ENCODE peak calls at places on chromosomes 1 and 21, in six cellular contexts. One of them, this sample, is unnamed.

GRCh38 chr1:211133393-211133840 is 531 bp downstream of the KCNH1 start:
- DNase-seq in heart right ventricle: no peak
- DNase-seq in posterior cingulate gyrus: peak; percentile 34
- DNase-seq in psoas muscle: peak; percentile 51
- DNase-seq in activated T-cell treated with anti-CD3 and anti-CD28 coated beads for 1 hour: peak; percentile 5
- DNase-seq in activated CD8-positive, alpha-beta memory T cell treated with anti-CD3 and anti-CD28 coated beads, Interleukin-2, amount 10 ng/mL, durations not matched to agents 7 days and 5 days: no peak
- DNase-seq in this sample: no peak

GRCh38 chr1:8987881-8988617 is 38.2 kb downstream of the SLC2A7 start:
- DNase-seq in heart right ventricle: peak; percentile 31
- DNase-seq in psoas muscle: peak; percentile 71
- DNase-seq in activated T-cell treated with anti-CD3 and anti-CD28 coated beads for 1 hour: peak; percentile 66
- DNase-seq in posterior cingulate gyrus: peak; percentile 77
- DNase-seq in activated CD8-positive, alpha-beta memory T cell treated with anti-CD3 and anti-CD28 coated beads, Interleukin-2, amount 10 ng/mL, durations not matched to agents 7 days and 5 days: peak; percentile 84
- DNase-seq in this sample: peak; percentile 73

GRCh38 chr1:98046031-98046641 is 125.3 kb upstream of the DPYD start:
- DNase-seq in psoas muscle: no peak
- DNase-seq in activated T-cell treated with anti-CD3 and anti-CD28 coated beads for 1 hour: no peak
- DNase-seq in heart right ventricle: no peak
- DNase-seq in activated CD8-positive, alpha-beta memory T cell treated with anti-CD3 and anti-CD28 coated beads, Interleukin-2, amount 10 ng/mL, durations not matched to agents 7 days and 5 days: no peak
- DNase-seq in posterior cingulate gyrus: peak; percentile 50
- DNase-seq in this sample: no peak

GRCh38 chr1:55472784-55473183 is 257.6 kb upstream of the USP24 start:
- DNase-seq in activated T-cell treated with anti-CD3 and anti-CD28 coated beads for 1 hour: no peak
- DNase-seq in psoas muscle: no peak
- DNase-seq in activated CD8-positive, alpha-beta memory T cell treated with anti-CD3 and anti-CD28 coated beads, Interleukin-2, amount 10 ng/mL, durations not matched to agents 7 days and 5 days: no peak
- DNase-seq in heart right ventricle: no peak
- DNase-seq in posterior cingulate gyrus: no peak
- DNase-seq in this sample: no peak

GRCh38 chr1:236124965-236125364 is 17.4 kb upstream of the GPR137B start:
- DNase-seq in heart right ventricle: no peak
- DNase-seq in activated CD8-positive, alpha-beta memory T cell treated with anti-CD3 and anti-CD28 coated beads, Interleukin-2, amount 10 ng/mL, durations not matched to agents 7 days and 5 days: no peak
- DNase-seq in psoas muscle: no peak
- DNase-seq in activated T-cell treated with anti-CD3 and anti-CD28 coated beads for 1 hour: no peak
- DNase-seq in posterior cingulate gyrus: no peak
- DNase-seq in this sample: no peak

GRCh38 chr1:30801826-30802198 is 44.2 kb upstream of the LAPTM5 start:
- DNase-seq in heart right ventricle: peak; percentile 81
- DNase-seq in psoas muscle: peak; percentile 90
- DNase-seq in activated CD8-positive, alpha-beta memory T cell treated with anti-CD3 and anti-CD28 coated beads, Interleukin-2, amount 10 ng/mL, durations not matched to agents 7 days and 5 days: peak; percentile 83
- DNase-seq in posterior cingulate gyrus: peak; percentile 92
- DNase-seq in activated T-cell treated with anti-CD3 and anti-CD28 coated beads for 1 hour: peak; percentile 77
- DNase-seq in this sample: peak; percentile 86

GRCh38 chr1:31762726-31763670 is 1.1 kb downstream of the ADGRB2 start:
- DNase-seq in posterior cingulate gyrus: peak; percentile 82
- DNase-seq in heart right ventricle: peak; percentile 53
- DNase-seq in psoas muscle: peak; percentile 83
- DNase-seq in activated T-cell treated with anti-CD3 and anti-CD28 coated beads for 1 hour: peak; percentile 57
- DNase-seq in activated CD8-positive, alpha-beta memory T cell treated with anti-CD3 and anti-CD28 coated beads, Interleukin-2, amount 10 ng/mL, durations not matched to agents 7 days and 5 days: peak; percentile 59
- DNase-seq in this sample: peak; percentile 89

GRCh38 chr1:184214128-184214527 is 162.6 kb downstream of the TSEN15 start:
- DNase-seq in activated T-cell treated with anti-CD3 and anti-CD28 coated beads for 1 hour: no peak
- DNase-seq in psoas muscle: no peak
- DNase-seq in heart right ventricle: no peak
- DNase-seq in posterior cingulate gyrus: no peak
- DNase-seq in activated CD8-positive, alpha-beta memory T cell treated with anti-CD3 and anti-CD28 coated beads, Interleukin-2, amount 10 ng/mL, durations not matched to agents 7 days and 5 days: no peak
- DNase-seq in this sample: no peak

GRCh38 chr1:243301059-243301458 is 45.2 kb downstream of the SDCCAG8 start:
- DNase-seq in posterior cingulate gyrus: no peak
- DNase-seq in activated CD8-positive, alpha-beta memory T cell treated with anti-CD3 and anti-CD28 coated beads, Interleukin-2, amount 10 ng/mL, durations not matched to agents 7 days and 5 days: no peak
- DNase-seq in psoas muscle: no peak
- DNase-seq in activated T-cell treated with anti-CD3 and anti-CD28 coated beads for 1 hour: no peak
- DNase-seq in heart right ventricle: no peak
- DNase-seq in this sample: no peak

GRCh38 chr1:6317101-6317760 is 56.3 kb upstream of the GPR153 start:
- DNase-seq in heart right ventricle: no peak
- DNase-seq in activated T-cell treated with anti-CD3 and anti-CD28 coated beads for 1 hour: no peak
- DNase-seq in activated CD8-positive, alpha-beta memory T cell treated with anti-CD3 and anti-CD28 coated beads, Interleukin-2, amount 10 ng/mL, durations not matched to agents 7 days and 5 days: no peak
- DNase-seq in posterior cingulate gyrus: no peak
- DNase-seq in psoas muscle: no peak
- DNase-seq in this sample: no peak

GRCh38 chr1:185871627-185872150 is 137.5 kb downstream of the HMCN1 start:
- DNase-seq in heart right ventricle: no peak
- DNase-seq in psoas muscle: no peak
- DNase-seq in posterior cingulate gyrus: no peak
- DNase-seq in activated T-cell treated with anti-CD3 and anti-CD28 coated beads for 1 hour: no peak
- DNase-seq in activated CD8-positive, alpha-beta memory T cell treated with anti-CD3 and anti-CD28 coated beads, Interleukin-2, amount 10 ng/mL, durations not matched to agents 7 days and 5 days: no peak
- DNase-seq in this sample: no peak

GRCh38 chr21:17045214-17045835 is 467.5 kb upstream of the CXADR start:
- DNase-seq in psoas muscle: no peak
- DNase-seq in heart right ventricle: no peak
- DNase-seq in activated T-cell treated with anti-CD3 and anti-CD28 coated beads for 1 hour: no peak
- DNase-seq in posterior cingulate gyrus: no peak
- DNase-seq in activated CD8-positive, alpha-beta memory T cell treated with anti-CD3 and anti-CD28 coated beads, Interleukin-2, amount 10 ng/mL, durations not matched to agents 7 days and 5 days: no peak
- DNase-seq in this sample: no peak

GRCh38 chr1:198776602-198777029 is 137.8 kb downstream of the PTPRC start:
- DNase-seq in activated CD8-positive, alpha-beta memory T cell treated with anti-CD3 and anti-CD28 coated beads, Interleukin-2, amount 10 ng/mL, durations not matched to agents 7 days and 5 days: no peak
- DNase-seq in heart right ventricle: peak; percentile 29
- DNase-seq in activated T-cell treated with anti-CD3 and anti-CD28 coated beads for 1 hour: no peak
- DNase-seq in posterior cingulate gyrus: no peak
- DNase-seq in psoas muscle: no peak
- DNase-seq in this sample: peak; percentile 72

GRCh38 chr1:212595229-212595628 is 13.3 kb upstream of the ATF3 start:
- DNase-seq in heart right ventricle: no peak
- DNase-seq in activated CD8-positive, alpha-beta memory T cell treated with anti-CD3 and anti-CD28 coated beads, Interleukin-2, amount 10 ng/mL, durations not matched to agents 7 days and 5 days: peak; percentile 40
- DNase-seq in activated T-cell treated with anti-CD3 and anti-CD28 coated beads for 1 hour: no peak
- DNase-seq in posterior cingulate gyrus: no peak
- DNase-seq in psoas muscle: no peak
- DNase-seq in this sample: no peak